ENCODE peak calls at places on chromosome 5, in six cellular contexts. B is posterior vena cava; L is stimulated activated naive B cell treated with anti-CD40 and anti-IgM and Interleukin-4, amounts not matched to agents 10 μg/mL and 1 μg/mL and 100 μg/mL, for 72 hours; X is EL; V is endothelial cell; C is NCI-H1092 treated with DMSO at 0.1 percent for 48 hours. H is an unnamed sample.

GRCh38 chr5:96699186-96699820 is 37.1 kb downstream of the CAST start:
- DNase-seq in B (no peak), L (no peak), X (peak), V (no peak), C (no peak), H (no peak)

GRCh38 chr5:137282216-137282615 is 216.9 kb downstream of the SPOCK1 start:
- DNase-seq in B (no peak), L (no peak), X (peak), V (no peak), C (no peak), H (no peak)

GRCh38 chr5:100746730-100747129 is 156.4 kb downstream of the ST8SIA4 start:
- DNase-seq in B (no peak), L (no peak), X (no peak), V (no peak), C (no peak), H (no peak)

GRCh38 chr5:177116631-177117373 is 16.8 kb upstream of the NSD1 start:
- DNase-seq in B (peak), L (peak), X (peak), V (peak), C (no peak), H (no peak)

GRCh38 chr5:36607114-36607561 is 732 bp downstream of the SLC1A3 start:
- DNase-seq in B (no peak), L (no peak), X (peak), V (peak), C (no peak), H (no peak)

GRCh38 chr5:59174248-59174844 is 591.5 kb downstream of the RAB3C start:
- DNase-seq in B (no peak), L (no peak), X (peak), V (peak), C (peak), H (no peak)

GRCh38 chr5:58410441-58410840 is 49.4 kb downstream of the PLK2 start:
- DNase-seq in B (no peak), L (no peak), X (peak), V (no peak), C (no peak), H (no peak)

GRCh38 chr5:68656936-68657857 is 436.6 kb upstream of the SLC30A5 start:
- DNase-seq in B (no peak), L (no peak), X (no peak), V (no peak), C (no peak), H (no peak)

GRCh38 chr5:867300-867699 is 16.5 kb upstream of the ZDHHC11 start:
- DNase-seq in B (no peak), L (no peak), X (no peak), V (no peak), C (no peak), H (no peak)

GRCh38 chr5:14671414-14671813 is 6.9 kb downstream of the OTULIN start:
- DNase-seq in B (no peak), L (no peak), X (no peak), V (no peak), C (no peak), H (no peak)

GRCh38 chr5:79202076-79202475 is 33.9 kb upstream of the JMY start:
- DNase-seq in B (no peak), L (no peak), X (peak), V (no peak), C (no peak), H (no peak)

GRCh38 chr5:142748568-142749249 is 21.5 kb upstream of the ARHGAP26 start:
- DNase-seq in B (no peak), L (no peak), X (no peak), V (no peak), C (peak), H (no peak)

GRCh38 chr5:146667633-146668032 is 151.6 kb upstream of the GPR151 start:
- DNase-seq in B (no peak), L (no peak), X (peak), V (no peak), C (peak), H (no peak)

GRCh38 chr5:31220968-31221367 is 27.5 kb downstream of the CDH6 start:
- DNase-seq in B (no peak), L (no peak), X (no peak), V (no peak), C (no peak), H (no peak)

GRCh38 chr5:138460032-138460693 is 5.1 kb upstream of the EGR1 start:
- DNase-seq in B (peak), L (no peak), X (no peak), V (no peak), C (no peak), H (no peak)

GRCh38 chr5:181217805-181218065 is 5.3 kb upstream of the TRIM41 start:
- DNase-seq in B (peak), L (no peak), X (no peak), V (no peak), C (no peak), H (no peak)

GRCh38 chr5:120207139-120207538 is 257.0 kb upstream of the PRR16 start:
- DNase-seq in B (no peak), L (no peak), X (peak), V (no peak), C (no peak), H (no peak)

GRCh38 chr5:58322453-58322852 is 137.4 kb downstream of the PLK2 start:
- DNase-seq in B (no peak), L (no peak), X (peak), V (no peak), C (no peak), H (no peak)

GRCh38 chr5:21152611-21153010 is 1164.6 kb upstream of the CDH18 start:
- DNase-seq in B (no peak), L (no peak), X (no peak), V (no peak), C (no peak), H (no peak)

GRCh38 chr5:135993248-135993893 is 35.4 kb upstream of the TGFBI start:
- DNase-seq in B (no peak), L (no peak), X (no peak), V (no peak), C (no peak), H (no peak)

GRCh38 chr5:176497852-176498251 is 39.4 kb downstream of the RNF44 start:
- DNase-seq in B (no peak), L (no peak), X (peak), V (no peak), C (no peak), H (no peak)

GRCh38 chr5:173318338-173318737 is 9.9 kb downstream of the STC2 start:
- DNase-seq in B (no peak), L (no peak), X (no peak), V (no peak), C (no peak), H (no peak)

GRCh38 chr5:1808466-1808865 is 7.3 kb downstream of the NDUFS6 start:
- DNase-seq in B (no peak), L (no peak), X (peak), V (no peak), C (no peak), H (no peak)

GRCh38 chr5:32131604-32132003 is 42.5 kb downstream of the GOLPH3 start:
- DNase-seq in B (no peak), L (no peak), X (no peak), V (no peak), C (no peak), H (no peak)

GRCh38 chr5:169411016-169411788 is 110.3 kb upstream of the SLIT3 start:
- DNase-seq in B (no peak), L (no peak), X (no peak), V (no peak), C (no peak), H (no peak)

GRCh38 chr5:135141303-135142268 is 107.6 kb upstream of the PITX1 start:
- DNase-seq in B (no peak), L (no peak), X (peak), V (no peak), C (no peak), H (no peak)

GRCh38 chr5:158639876-158640570 is 459.7 kb downstream of the EBF1 start:
- DNase-seq in B (no peak), L (no peak), X (peak), V (no peak), C (no peak), H (no peak)